ENCODE peak calls at places on chromosomes 3 and 15, in four cellular contexts. E is K562, G is WTC11, A is HepG2. F is an unnamed sample.

GRCh38 chr15:41983221-41983620 is 10.9 kb upstream of the EHD4 start:
- DNase-seq in E (no peak), A (no peak), G (no peak), F (no peak)

GRCh38 chr15:25735550-25736384 is 127.4 kb downstream of the ATP10A start:
- DNase-seq in A (no peak), E (no peak), G (no peak), F (no peak)

GRCh38 chr3:69194431-69195183 is 72.2 kb upstream of the LMOD3 start:
- DNase-seq in E (no peak), A (no peak), G (no peak), F (no peak)

GRCh38 chr3:27345493-27345892 is 23.7 kb downstream of the NEK10 start:
- DNase-seq in E (no peak), G (no peak), A (no peak), F (no peak)

GRCh38 chr15:34436126-34436955 is 1.3 kb downstream of the GOLGA8A start:
- DNase-seq in G (peak; percentile 13), A (no peak), E (peak; percentile 22), F (no peak)

GRCh38 chr3:159821148-159821547 is 167.5 kb upstream of the IL12A start:
- DNase-seq in A (no peak), G (no peak), E (no peak), F (no peak)

GRCh38 chr3:192835818-192836468 is 81.7 kb downstream of the MB21D2 start:
- DNase-seq in G (no peak), E (no peak), A (no peak), F (no peak)

GRCh38 chr3:145704020-145704419 is 457.0 kb downstream of the PLOD2 start:
- DNase-seq in G (no peak), E (no peak), A (no peak), F (no peak)

GRCh38 chr15:45087513-45087912 is 26.5 kb downstream of the DUOX2 start:
- DNase-seq in G (no peak), E (peak; percentile 36), A (peak; percentile 38), F (no peak)

GRCh38 chr3:160810360-160810759 is 54.3 kb downstream of the PPM1L start:
- DNase-seq in E (no peak), G (no peak), A (no peak), F (no peak)

GRCh38 chr15:58957101-58957973 is 23.9 kb upstream of the SLTM start:
- DNase-seq in E (peak; percentile 61), G (peak; percentile 63), A (peak; percentile 69), F (no peak)

GRCh38 chr3:8769088-8769822 is at the start of gene OXTR:
- DNase-seq in G (peak; percentile 88), E (peak; percentile 89), A (peak; percentile 40), F (no peak)

GRCh38 chr15:69400850-69401249 is 13.3 kb upstream of the KIF23 start:
- DNase-seq in A (no peak), G (no peak), E (no peak), F (no peak)

GRCh38 chr15:75872400-75872990 is 29.2 kb downstream of the UBE2Q2 start:
- DNase-seq in G (no peak), A (no peak), E (no peak), F (no peak)

GRCh38 chr15:88513195-88513594 is 33.3 kb downstream of the DET1 start:
- DNase-seq in E (no peak), G (no peak), A (no peak), F (no peak)
- TF ChIP-seq ESRRA in E (no peak), G (no peak), A (no peak), F (no peak)

DNA sequence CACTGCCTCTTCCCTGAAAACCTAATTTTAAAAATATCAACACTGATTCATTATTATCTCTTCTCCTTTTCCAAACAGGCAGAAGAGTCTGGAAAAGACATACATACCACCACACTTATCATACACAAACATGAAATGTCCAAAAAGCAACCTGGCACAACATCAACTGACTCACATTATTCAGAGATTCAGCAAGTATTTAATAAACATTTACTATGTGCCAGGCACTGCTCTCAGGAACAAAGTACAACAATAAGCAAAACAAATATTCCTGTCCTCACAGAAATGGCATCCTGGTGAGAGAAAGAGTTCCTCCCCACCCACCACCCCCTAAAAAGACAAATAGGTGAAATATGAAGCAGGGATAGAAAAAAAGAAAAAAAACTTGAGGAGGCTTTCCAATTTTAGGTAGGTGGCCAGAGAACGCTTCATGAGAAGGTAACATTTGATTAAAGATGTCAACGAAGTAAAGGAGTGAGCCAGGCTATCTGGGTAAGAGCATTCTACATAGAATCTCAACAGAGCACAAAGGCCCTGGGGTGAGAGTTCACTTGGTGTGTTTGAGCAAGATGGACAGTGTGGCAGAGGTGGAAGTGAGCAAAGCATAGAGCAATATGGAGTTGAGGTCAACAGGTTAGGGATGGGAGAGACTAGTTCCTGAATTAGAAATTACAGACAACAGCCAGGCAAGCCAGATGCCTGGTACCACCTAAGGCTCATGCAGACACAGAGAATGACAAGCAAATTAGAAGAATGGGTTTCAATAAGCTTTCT is 141.7 kb downstream of the OSBPL10 start:
- DNase-seq in A (peak; percentile 49), G (no peak), E (no peak), F (no peak)
- TF ChIP-seq SP1 in A (no peak), G (no peak), E (no peak), F (no peak)

GRCh38 chr15:40969363-40969762 is 16.1 kb downstream of the CHAC1 start:
- DNase-seq in E (no peak), G (no peak), A (no peak), F (no peak)
- TF ChIP-seq ESRRA in E (no peak), G (no peak), A (no peak), F (no peak)

GRCh38 chr3:30597131-30597768 is 9.2 kb upstream of the TGFBR2 start:
- DNase-seq in A (peak; percentile 99), G (no peak), E (no peak), F (no peak)

GRCh38 chr3:30596161-30596560 is 10.2 kb upstream of the TGFBR2 start:
- DNase-seq in E (no peak), G (no peak), A (no peak), F (no peak)

GRCh38 chr3:30598663-30599545 is 7.5 kb upstream of the TGFBR2 start:
- DNase-seq in A (no peak), E (no peak), G (no peak), F (no peak)

GRCh38 chr3:30600572-30600971 is 5.8 kb upstream of the TGFBR2 start:
- DNase-seq in G (no peak), A (no peak), E (no peak), F (no peak)

DNA sequence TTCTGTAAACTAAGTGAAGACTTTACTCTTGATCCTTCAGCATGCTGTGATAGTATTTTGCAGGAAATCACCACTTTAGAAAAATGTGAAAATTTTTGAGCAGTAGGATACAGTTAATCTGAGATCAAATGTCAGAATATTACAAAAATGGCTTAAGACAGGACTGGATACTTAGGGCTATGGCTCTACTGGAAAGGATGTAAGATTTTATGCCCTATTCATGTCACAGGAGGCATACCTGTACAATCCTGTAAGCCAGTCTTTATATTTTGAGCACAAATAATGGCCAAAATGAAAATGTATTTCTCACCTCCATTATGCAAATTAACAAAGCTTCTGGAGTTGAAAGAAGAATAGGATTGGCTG is 8.6 kb upstream of the TGFBR2 start:
- DNase-seq in E (no peak), A (no peak), G (no peak), F (no peak)
- TF ChIP-seq SP1 in E (no peak), A (no peak), G (no peak), F (no peak)

DNA sequence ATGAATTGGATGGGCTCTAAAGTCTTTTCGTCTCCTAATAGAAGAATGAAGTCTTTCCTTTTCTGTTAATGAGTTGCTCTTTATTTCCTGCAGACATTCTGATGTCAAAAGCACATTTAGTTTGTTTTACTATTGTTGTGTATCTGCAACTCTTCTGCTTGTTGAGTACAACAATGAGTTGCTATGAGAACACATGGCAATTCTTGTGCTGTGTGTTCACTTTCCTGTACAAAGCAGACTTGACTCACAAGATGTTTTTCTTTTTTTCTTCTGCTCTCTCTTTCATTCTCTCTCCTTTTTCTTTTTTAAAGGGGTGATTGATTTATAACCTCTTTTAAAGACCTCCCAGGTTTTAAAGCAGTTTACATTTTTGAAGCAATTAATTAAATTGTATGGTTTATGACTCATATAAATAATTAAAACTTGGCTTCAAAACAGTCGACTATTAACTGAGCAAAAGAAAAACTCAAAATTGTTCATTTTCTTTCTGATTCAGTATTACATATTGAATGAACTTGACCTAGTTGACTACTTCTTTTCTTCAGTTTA is 31.6 kb upstream of the ABHD10 start:
- DNase-seq in G (no peak), A (no peak), E (no peak), F (no peak)
- TF ChIP-seq ESRRA in G (no peak), A (no peak), E (no peak), F (no peak)

GRCh38 chr3:132641837-132642538 is 17.6 kb downstream of the ACAD11 start:
- DNase-seq in E (peak; percentile 41), A (peak; percentile 45), G (no peak), F (no peak)
- TF ChIP-seq SP1 in E (no peak), A (no peak), G (no peak), F (no peak)

GRCh38 chr3:154728285-154728684 is 298.3 kb upstream of the GPR149 start:
- DNase-seq in E (no peak), A (no peak), G (no peak), F (no peak)

GRCh38 chr3:154730221-154730620 is 300.2 kb upstream of the GPR149 start:
- DNase-seq in G (no peak), E (no peak), A (no peak), F (no peak)
- TF ChIP-seq ESRRA in G (no peak), E (no peak), A (no peak), F (no peak)

DNA sequence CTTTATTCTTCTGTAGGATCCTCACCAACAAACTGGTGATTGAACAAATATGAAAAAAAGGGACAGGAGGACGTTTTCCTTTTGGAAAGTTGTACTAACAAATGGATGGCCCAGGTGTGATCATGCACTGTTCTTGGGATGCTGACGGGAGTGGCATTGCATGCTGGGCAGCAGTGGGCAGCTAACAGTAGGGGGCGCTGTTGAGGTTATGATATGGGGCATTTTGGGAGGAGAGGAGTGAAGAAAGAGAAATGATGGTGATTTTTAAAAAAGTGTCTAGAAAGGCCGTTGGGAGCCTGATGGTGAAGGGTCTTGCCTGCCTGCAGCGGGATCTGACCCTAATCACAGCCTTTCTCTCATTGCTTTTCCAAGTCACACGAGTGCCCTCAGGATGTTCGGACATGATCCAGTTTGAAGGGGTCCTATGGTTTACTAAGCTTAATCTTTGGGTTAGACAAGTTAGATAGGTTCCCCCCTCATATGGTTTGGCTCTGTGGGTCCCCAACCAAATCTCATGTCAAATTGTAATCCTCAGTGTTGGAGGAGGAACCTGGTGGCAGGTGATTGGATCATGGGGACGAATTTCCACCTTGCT is 46.2 kb upstream of the PRTG start:
- DNase-seq in A (no peak), G (peak; percentile 81), E (peak; percentile 59), F (no peak)
- TF ChIP-seq SP1 in A (no peak), G (no peak), E (no peak), F (no peak)

DNA sequence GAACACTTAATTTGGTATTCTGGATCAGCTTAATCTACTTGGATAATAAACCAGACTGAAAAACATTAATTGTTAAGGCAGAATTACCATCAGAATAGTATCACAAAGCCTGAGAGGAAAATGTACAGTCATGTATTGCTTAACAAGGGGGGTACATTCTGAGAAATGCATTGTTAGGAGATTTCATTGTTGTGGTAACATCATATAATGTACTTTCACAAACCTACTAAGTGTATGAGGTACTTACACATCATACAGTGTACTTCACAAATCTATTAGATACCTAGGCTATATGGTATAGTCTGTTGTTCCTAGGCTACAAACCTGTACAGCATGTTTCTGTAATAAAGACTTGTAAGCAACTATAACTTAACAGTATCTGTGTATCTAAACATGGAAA is 68.2 kb downstream of the NBEAL2 start:
- DNase-seq in E (no peak), G (no peak), A (no peak), F (no peak)
- TF ChIP-seq ESRRA in E (no peak), G (no peak), A (no peak), F (no peak)